ENCODE peak calls at places on chromosomes 5 and 9, in seven cellular contexts. S is lower lobe of right lung, B is A673, J is progenitor cell of endocrine pancreas, U is nephron progenitor cell, N is coronary artery, P is neural crest cell. C is an unnamed sample.

GRCh38 chr5:21862986-21863385 is 990.2 kb downstream of the CDH12 start:
- DNase-seq in B (peak; percentile 55), J (no peak), S (no peak), U (no peak), N (no peak), P (no peak), C (no peak)

GRCh38 chr9:129671519-129671918 is 6.1 kb downstream of the PRRX2 start:
- DNase-seq in U (no peak), N (no peak), B (no peak), J (no peak), P (no peak), S (no peak), C (no peak)

GRCh38 chr5:173853370-173854131 is 34.6 kb upstream of the CPEB4 start:
- DNase-seq in J (no peak), U (no peak), S (no peak), N (no peak), B (no peak), P (no peak), C (no peak)

GRCh38 chr5:36079200-36079761 is 12.6 kb upstream of the UGT3A2 start:
- DNase-seq in B (peak; percentile 86), N (no peak), U (peak; percentile 34), P (peak; percentile 12), S (no peak), J (no peak), C (peak; percentile 44)

GRCh38 chr5:136018814-136019777 is 9.7 kb upstream of the TGFBI start:
- DNase-seq in S (no peak), B (peak; percentile 98), N (no peak), U (no peak), J (no peak), P (no peak), C (no peak)

GRCh38 chr5:141870226-141870625 is 8.0 kb downstream of the PCDH1 start:
- DNase-seq in P (no peak), J (no peak), N (peak; percentile 36), S (no peak), B (no peak), U (no peak), C (no peak)

GRCh38 chr5:1153428-1153827 is 41.6 kb upstream of the SLC12A7 start:
- DNase-seq in B (no peak), U (no peak), N (no peak), S (no peak), P (no peak), J (no peak), C (no peak)

GRCh38 chr5:147170603-147171002 is 64.2 kb upstream of the STK32A start:
- DNase-seq in U (no peak), B (no peak), S (no peak), N (no peak), J (no peak), P (no peak), C (no peak)

GRCh38 chr5:97629281-97629680 is 446.2 kb upstream of the RIOK2 start:
- DNase-seq in S (no peak), U (no peak), B (no peak), P (peak; percentile 9), N (peak; percentile 72), J (no peak), C (no peak)

GRCh38 chr5:157343842-157344790 is 78.2 kb downstream of the CYFIP2 start:
- DNase-seq in J (no peak), P (no peak), B (no peak), U (no peak), S (no peak), N (no peak), C (no peak)

GRCh38 chr5:176877793-176878331 is 21.3 kb downstream of the HK3 start:
- DNase-seq in B (no peak), J (no peak), S (no peak), P (no peak), N (no peak), U (no peak), C (no peak)

GRCh38 chr9:27336829-27337228 is 39.9 kb upstream of the EQTN start:
- DNase-seq in U (no peak), B (no peak), N (no peak), J (no peak), S (no peak), P (no peak), C (no peak)

GRCh38 chr9:99906403-99907207 is at the start of gene STX17:
- DNase-seq in U (peak; percentile 89), S (peak; percentile 77), N (peak; percentile 84), J (peak; percentile 88), P (peak; percentile 72), B (peak; percentile 84), C (peak; percentile 85)

GRCh38 chr9:14075218-14075617 is 238.7 kb downstream of the NFIB start:
- DNase-seq in P (no peak), U (no peak), N (no peak), B (no peak), J (no peak), S (no peak), C (no peak)

GRCh38 chr5:58505502-58505901 is 14.3 kb downstream of the GAPT start:
- DNase-seq in N (no peak), B (no peak), S (no peak), U (no peak), J (no peak), P (no peak), C (no peak)

GRCh38 chr5:132557425-132557805 is 638 bp downstream of the RAD50 start:
- DNase-seq in J (no peak), B (peak; percentile 27), P (peak; percentile 3), N (no peak), U (peak; percentile 21), S (peak; percentile 64), C (peak; percentile 10)

GRCh38 chr5:88940712-88941111 is 57.7 kb upstream of the MEF2C start:
- DNase-seq in U (no peak), N (no peak), B (no peak), S (no peak), P (no peak), J (no peak), C (no peak)

GRCh38 chr5:10898489-10898888 is 137.5 kb upstream of the DAP start:
- DNase-seq in P (no peak), S (no peak), B (no peak), N (no peak), J (no peak), U (no peak), C (no peak)

GRCh38 chr9:130171226-130172148 is 717 bp upstream of the NCS1 start:
- DNase-seq in U (no peak), P (no peak), J (no peak), N (no peak), S (no peak), B (no peak), C (no peak)

GRCh38 chr5:39024005-39024404 is 50.2 kb downstream of the RICTOR start:
- DNase-seq in N (no peak), P (no peak), S (no peak), B (peak; percentile 40), U (no peak), J (no peak), C (no peak)

GRCh38 chr9:116163293-116164055 is 9.9 kb downstream of the PAPPA start:
- DNase-seq in S (no peak), B (peak; percentile 41), P (no peak), J (no peak), U (no peak), N (no peak), C (no peak)
- TF ChIP-seq CTCF in S (peak; percentile 37), B (peak; percentile 55), P (peak; percentile 54), J (peak; percentile 43), U (no peak), N (no peak), C (peak; percentile 53)

GRCh38 chr5:62082370-62082778 is 223.6 kb upstream of the KIF2A start:
- DNase-seq in P (no peak), J (no peak), U (no peak), S (no peak), N (no peak), B (peak; percentile 16), C (no peak)

GRCh38 chr5:62083247-62083646 is 222.8 kb upstream of the KIF2A start:
- DNase-seq in N (no peak), B (no peak), S (peak; percentile 51), P (no peak), J (no peak), U (no peak), C (no peak)

GRCh38 chr5:62077823-62078550 is 228.0 kb upstream of the KIF2A start:
- DNase-seq in N (no peak), S (no peak), U (no peak), P (no peak), B (no peak), J (no peak), C (no peak)

DNA sequence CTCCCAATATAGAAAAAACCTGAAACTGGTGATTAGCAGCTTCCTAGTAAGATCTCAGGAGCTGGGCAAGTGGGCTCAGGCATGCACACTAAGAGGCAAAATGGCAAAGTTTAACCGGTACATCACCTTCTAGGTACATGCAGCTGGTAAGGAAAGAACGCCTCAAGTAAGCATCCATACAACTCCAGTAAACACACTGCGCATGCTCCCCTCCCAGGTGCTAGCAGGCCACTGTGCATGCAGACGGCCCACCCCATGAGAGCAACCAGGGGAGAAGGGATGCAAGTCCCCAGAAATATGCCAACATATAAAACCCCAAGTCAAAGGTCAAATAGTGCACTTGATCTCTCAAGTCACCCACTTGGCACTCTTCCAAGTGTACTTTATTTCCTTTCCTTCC is 228.6 kb upstream of the KIF2A start:
- DNase-seq in B (no peak), U (no peak), P (no peak), N (no peak), S (no peak), J (no peak), C (no peak)
- TF ChIP-seq CTCF in B (no peak), U (no peak), P (no peak), N (no peak), S (no peak), J (no peak), C (no peak)

DNA sequence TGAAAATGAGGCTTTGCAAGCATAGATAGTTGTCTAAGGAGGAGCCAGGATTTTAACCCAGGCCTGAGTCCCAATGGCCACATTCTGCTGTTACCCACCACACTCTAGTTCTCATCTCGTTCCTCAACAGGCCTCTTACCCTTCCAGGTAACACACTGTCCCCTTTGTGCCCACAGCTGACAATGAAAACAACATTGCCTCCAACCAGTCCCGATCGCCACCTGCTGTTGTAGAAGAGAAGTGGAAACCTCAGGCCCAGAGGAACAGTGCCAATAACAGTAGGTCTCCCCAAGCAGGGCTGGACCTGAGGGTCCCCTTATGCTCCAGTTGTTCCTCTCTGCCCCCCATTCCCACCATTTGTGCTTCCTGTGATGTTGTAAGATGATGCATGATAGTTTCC is 30.4 kb downstream of the AMBP start:
- DNase-seq in B (peak; percentile 26), P (no peak), S (no peak), N (peak; percentile 45), U (no peak), J (no peak), C (no peak)
- TF ChIP-seq CTCF in B (peak; percentile 34), P (peak; percentile 48), S (peak; percentile 33), N (no peak), U (no peak), J (peak; percentile 43), C (peak; percentile 14)

GRCh38 chr9:10366171-10366779 is 246.5 kb downstream of the PTPRD start:
- DNase-seq in S (no peak), P (peak; percentile 12), N (no peak), J (no peak), U (peak; percentile 8), B (peak; percentile 60), C (peak; percentile 39)
- TF ChIP-seq CTCF in S (peak; percentile 50), P (peak; percentile 86), N (no peak), J (peak; percentile 86), U (peak; percentile 73), B (peak; percentile 80), C (peak; percentile 75)

DNA sequence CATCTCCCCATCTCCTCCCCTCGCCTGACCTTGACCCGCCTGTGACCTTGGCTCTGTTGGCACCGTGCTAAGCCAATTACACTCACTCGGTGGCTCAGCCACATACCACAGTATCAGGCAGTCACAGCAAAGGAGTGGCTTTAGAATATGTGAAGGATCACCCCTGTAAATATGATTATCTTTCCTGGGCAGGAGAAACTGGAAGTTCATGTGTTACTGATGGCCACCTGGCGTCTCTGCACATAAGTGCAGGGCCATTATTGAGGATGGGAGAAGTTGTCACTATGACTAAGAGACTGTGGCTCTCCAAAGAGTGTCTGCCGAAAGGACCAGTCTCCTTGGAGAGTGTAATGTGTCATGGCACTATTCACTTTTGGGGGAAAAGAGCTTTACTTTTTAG is 116.9 kb upstream of the S1PR3 start:
- DNase-seq in U (no peak), J (no peak), N (no peak), S (no peak), B (no peak), P (no peak), C (no peak)
- TF ChIP-seq CTCF in U (no peak), J (no peak), N (no peak), S (no peak), B (no peak), P (no peak), C (no peak)

C was measured in endothelial cell.